ENCODE peak calls at places on chromosomes 1 and 21, in five cellular contexts. H is HepG2, T is GM12878, N is NT2/D1, W is H1. L is an unnamed sample.

GRCh38 chr1:18883636-18884418 is 18.5 kb downstream of the ALDH4A1 start:
- DNase-seq in H (peak), T (no peak), N (peak), W (peak), L (peak)

GRCh38 chr1:79633456-79633855 is 626.9 kb upstream of the ADGRL4 start:
- DNase-seq in H (no peak), T (no peak), N (no peak), W (no peak), L (no peak)

GRCh38 chr1:182083851-182084486 is 22.5 kb upstream of the ZNF648 start:
- DNase-seq in H (no peak), T (no peak), N (no peak), W (no peak), L (no peak)

GRCh38 chr1:171754381-171754705 is 12.5 kb upstream of the VAMP4 start:
- DNase-seq in H (no peak), T (no peak), N (peak), W (no peak), L (no peak)

GRCh38 chr21:40765771-40766170 is 81.2 kb downstream of the DSCAM start:
- DNase-seq in H (no peak), T (no peak), N (no peak), W (no peak), L (no peak)

GRCh38 chr1:64183985-64184440 is 19.4 kb upstream of the UBE2U start:
- DNase-seq in H (no peak), T (no peak), N (no peak), W (no peak), L (no peak)

GRCh38 chr1:117433943-117434342 is 66.7 kb downstream of the MAN1A2 start:
- DNase-seq in H (no peak), T (no peak), N (no peak), W (no peak), L (no peak)

GRCh38 chr1:38046884-38047602 is 450 bp upstream of the POU3F1 start:
- DNase-seq in H (peak), T (no peak), N (no peak), W (peak), L (peak)

GRCh38 chr1:200302192-200302892 is 107.5 kb downstream of the ZNF281 start:
- DNase-seq in H (no peak), T (no peak), N (no peak), W (peak), L (peak)

GRCh38 chr1:17282836-17283235 is 25.2 kb upstream of the PADI4 start:
- DNase-seq in H (no peak), T (no peak), N (no peak), W (no peak), L (no peak)

GRCh38 chr1:157429841-157430240 is 122.5 kb downstream of the FCRL5 start:
- DNase-seq in H (no peak), T (no peak), N (no peak), W (no peak), L (no peak)

GRCh38 chr1:30834249-30834648 is 74.3 kb downstream of the SDC3 start:
- DNase-seq in H (no peak), T (no peak), N (no peak), W (no peak), L (no peak)

GRCh38 chr1:191641420-191642215 is 516.6 kb upstream of the RGS18 start:
- DNase-seq in H (no peak), T (no peak), N (no peak), W (no peak), L (no peak)

GRCh38 chr1:93471911-93472310 is 24.0 kb downstream of the FNBP1L start:
- DNase-seq in H (no peak), T (no peak), N (no peak), W (no peak), L (no peak)

GRCh38 chr1:93474291-93474690 is 26.4 kb downstream of the FNBP1L start:
- DNase-seq in H (no peak), T (no peak), N (no peak), W (no peak), L (no peak)

GRCh38 chr1:93471284-93471683 is 23.4 kb downstream of the FNBP1L start:
- DNase-seq in H (no peak), T (no peak), N (no peak), W (peak), L (no peak)

GRCh38 chr1:93475691-93476090 is 27.8 kb downstream of the FNBP1L start:
- DNase-seq in H (no peak), T (no peak), N (no peak), W (no peak), L (no peak)
- TF ChIP-seq SUZ12 in H (no peak), T (no peak), N (no peak), W (no peak), L (no peak)

DNA sequence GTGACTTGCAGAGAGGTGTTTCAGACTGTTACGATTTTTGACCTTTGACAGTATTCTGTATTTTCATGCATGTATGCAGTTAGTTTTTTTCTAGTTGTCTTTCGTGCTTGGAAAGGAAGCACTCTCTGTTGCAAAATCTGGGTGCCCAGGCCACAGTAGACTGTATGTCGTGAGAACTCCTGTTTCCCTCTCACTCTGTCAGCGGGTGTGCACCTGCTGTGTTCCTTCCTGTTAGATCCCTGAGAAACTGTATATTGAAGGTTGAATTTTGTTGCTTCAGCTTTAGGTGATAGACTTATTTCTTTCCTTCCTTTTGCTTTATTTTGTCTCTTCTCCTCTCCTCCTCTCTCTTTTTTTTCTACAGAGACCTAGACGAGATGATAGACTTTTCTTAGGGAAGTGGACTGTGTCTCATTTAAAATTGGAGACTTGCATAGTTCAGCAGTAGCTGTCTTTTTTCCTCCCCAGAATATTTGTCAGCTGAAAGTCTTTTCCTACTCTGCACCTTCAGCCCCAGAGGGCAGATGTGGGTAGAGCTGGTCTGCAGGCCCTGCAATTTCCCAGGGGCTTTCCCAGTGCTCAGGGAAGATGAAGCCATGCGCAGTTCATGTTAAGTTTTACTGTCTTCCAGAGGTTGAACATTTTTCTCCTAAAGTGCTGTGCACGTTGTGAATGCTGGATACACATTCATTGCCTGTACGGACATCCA is 1.4 kb downstream of the TRAPPC10 start:
- DNase-seq in H (no peak), T (peak), N (no peak), W (no peak), L (no peak)
- TF ChIP-seq SUZ12 in H (no peak), T (no peak), N (no peak), W (no peak), L (no peak)

GRCh38 chr1:54328117-54328636 is 78.0 kb downstream of the SSBP3 start:
- DNase-seq in H (no peak), T (no peak), N (no peak), W (no peak), L (no peak)

GRCh38 chr1:54331843-54332688 is 74.1 kb downstream of the SSBP3 start:
- DNase-seq in H (no peak), T (no peak), N (no peak), W (no peak), L (no peak)

GRCh38 chr1:54332781-54333585 is 73.2 kb downstream of the SSBP3 start:
- DNase-seq in H (no peak), T (no peak), N (no peak), W (no peak), L (no peak)

GRCh38 chr1:54329337-54329954 is 76.7 kb downstream of the SSBP3 start:
- DNase-seq in H (no peak), T (no peak), N (no peak), W (no peak), L (no peak)

DNA sequence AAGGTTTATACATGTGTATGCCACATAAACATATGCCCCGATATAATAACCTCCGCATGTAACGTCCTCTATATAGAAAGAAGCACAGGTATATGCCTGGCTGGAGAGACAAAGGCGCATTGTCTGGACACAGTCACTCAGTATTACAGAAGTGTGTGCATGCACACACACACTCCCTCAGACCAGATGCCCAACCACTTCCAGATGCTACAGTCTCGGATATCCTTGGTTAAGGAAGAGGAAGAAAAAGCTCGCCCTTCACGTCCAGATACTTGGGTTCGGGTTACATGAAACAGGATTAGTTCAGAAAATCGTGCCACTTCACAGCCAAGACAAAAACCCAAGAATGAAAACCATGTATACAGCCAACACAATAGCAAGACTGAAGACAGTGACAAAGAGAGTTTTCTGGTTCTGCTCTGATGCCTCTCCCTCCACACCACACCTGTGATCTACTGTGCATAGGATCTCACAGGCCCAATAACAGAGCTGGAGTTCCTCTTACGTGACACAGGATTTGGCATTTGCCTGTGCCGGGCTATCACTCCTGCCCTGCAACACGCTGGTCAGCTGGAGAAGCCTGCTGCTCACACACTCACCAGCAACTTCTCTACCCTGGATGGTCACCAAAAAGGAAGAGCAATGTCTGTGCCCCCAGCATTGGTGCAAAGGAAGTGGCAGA is 75.0 kb downstream of the SSBP3 start:
- DNase-seq in H (no peak), T (no peak), N (no peak), W (no peak), L (no peak)
- TF ChIP-seq SUZ12 in H (no peak), T (no peak), N (no peak), W (no peak), L (no peak)

GRCh38 chr1:109914587-109915240 is 4.1 kb downstream of the CSF1 start:
- DNase-seq in H (no peak), T (no peak), N (no peak), W (no peak), L (no peak)

GRCh38 chr1:109912214-109912861 is 1.7 kb downstream of the CSF1 start:
- DNase-seq in H (no peak), T (no peak), N (no peak), W (no peak), L (no peak)

GRCh38 chr1:109913360-109913879 is 2.8 kb downstream of the CSF1 start:
- DNase-seq in H (no peak), T (no peak), N (no peak), W (no peak), L (no peak)

GRCh38 chr1:109910963-109911798 is 532 bp downstream of the CSF1 start:
- DNase-seq in H (no peak), T (no peak), N (no peak), W (peak), L (peak)

DNA sequence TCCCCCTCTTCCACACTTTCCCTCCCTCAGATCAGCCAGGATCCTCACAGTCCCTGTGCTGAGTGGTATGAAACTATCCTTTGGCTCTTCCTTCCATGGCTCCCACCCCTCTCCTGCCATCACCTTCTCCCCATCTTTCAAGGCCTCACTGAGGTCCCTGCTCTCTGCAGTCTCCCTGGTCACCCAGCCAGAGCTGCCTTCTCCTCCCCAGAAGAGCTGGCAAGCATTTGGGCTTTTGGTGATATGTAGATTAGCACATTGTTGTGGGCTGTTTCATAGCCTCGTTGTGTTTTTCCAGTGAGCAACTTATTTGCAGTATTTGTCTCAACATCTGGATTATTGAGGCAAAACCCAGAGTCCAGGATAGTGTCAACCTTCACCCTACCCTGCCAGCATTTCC is 2.2 kb downstream of the CSF1 start:
- DNase-seq in H (no peak), T (no peak), N (no peak), W (no peak), L (no peak)
- TF ChIP-seq SUZ12 in H (no peak), T (no peak), N (no peak), W (no peak), L (no peak)

DNA sequence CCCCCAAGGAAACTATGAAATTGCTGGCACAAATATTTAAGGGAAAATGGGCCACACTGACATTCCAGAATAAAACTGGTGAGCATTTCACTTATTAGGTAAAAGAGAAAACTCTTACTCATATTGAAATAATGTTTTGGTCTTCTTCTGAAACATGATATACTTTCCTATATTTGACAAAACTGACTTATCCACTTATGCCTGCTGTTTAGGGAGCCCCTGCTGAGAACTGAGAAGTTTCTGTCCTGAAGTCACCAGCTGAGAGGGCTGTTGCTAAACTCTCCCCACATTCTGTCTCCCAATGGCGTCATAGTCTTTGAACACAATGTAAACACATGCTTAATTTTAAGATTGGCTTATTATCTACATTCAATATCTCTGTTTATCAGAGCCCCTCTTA is 46.8 kb upstream of the ZC3H11B start:
- DNase-seq in H (no peak), T (no peak), N (no peak), W (no peak), L (peak)
- TF ChIP-seq SUZ12 in H (no peak), T (no peak), N (no peak), W (no peak), L (no peak)

GRCh38 chr1:154866257-154866994 is 3.7 kb downstream of the KCNN3 start:
- DNase-seq in H (no peak), T (no peak), N (no peak), W (no peak), L (no peak)
- TF ChIP-seq SUZ12 in H (no peak), T (no peak), N (no peak), W (no peak), L (no peak)